ENCODE peak calls at places on chromosomes 6 and 20, in seven cellular contexts. L, N, E, O, I, A and P are unnamed samples.

GRCh38 chr6:6916598-6916997 is 191.2 kb upstream of the RREB1 start:
- DNase-seq in L (no peak), N (no peak), E (no peak), O (no peak), I (no peak), A (no peak), P (no peak)

GRCh38 chr20:61969806-61970205 is 95.9 kb downstream of the TAF4 start:
- DNase-seq in L (no peak), N (no peak), E (no peak), O (no peak), I (no peak), A (no peak), P (no peak)

GRCh38 chr6:149806127-149806526 is 56.6 kb downstream of the PCMT1 start:
- DNase-seq in L (no peak), N (no peak), E (no peak), O (no peak), I (no peak), A (peak), P (no peak)

GRCh38 chr6:21486115-21486514 is 107.4 kb upstream of the SOX4 start:
- DNase-seq in L (no peak), N (no peak), E (no peak), O (no peak), I (no peak), A (no peak), P (no peak)

GRCh38 chr6:125747589-125748533 is 1.6 kb upstream of the HEY2 start:
- DNase-seq in L (no peak), N (peak), E (peak), O (no peak), I (no peak), A (no peak), P (no peak)

GRCh38 chr6:151448623-151449022 is 3.3 kb downstream of the RMND1 start:
- DNase-seq in L (no peak), N (no peak), E (no peak), O (no peak), I (no peak), A (no peak), P (no peak)

GRCh38 chr6:109297719-109298118 is 84.5 kb downstream of the CD164 start:
- DNase-seq in L (no peak), N (no peak), E (no peak), O (no peak), I (no peak), A (no peak), P (no peak)

GRCh38 chr6:53065266-53066058 is at the start of gene FBXO9:
- DNase-seq in L (peak), N (peak), E (peak), O (peak), I (peak), A (no peak), P (no peak)

GRCh38 chr20:50904067-50904570 is 27.1 kb downstream of the ADNP start:
- DNase-seq in L (no peak), N (no peak), E (no peak), O (no peak), I (no peak), A (no peak), P (no peak)

GRCh38 chr6:75223461-75223860 is 17.6 kb upstream of the COL12A1 start:
- DNase-seq in L (no peak), N (no peak), E (no peak), O (no peak), I (no peak), A (no peak), P (no peak)

GRCh38 chr6:52724406-52725121 is 38.7 kb downstream of the GSTA2 start:
- DNase-seq in L (peak), N (peak), E (peak), O (no peak), I (peak), A (no peak), P (no peak)

GRCh38 chr6:93746892-93747291 is 327.5 kb upstream of the EPHA7 start:
- DNase-seq in L (peak), N (no peak), E (no peak), O (no peak), I (no peak), A (no peak), P (no peak)
- TF ChIP-seq CTCF in L (no peak), N (no peak), E (no peak), O (no peak), I (no peak), A (no peak), P (no peak)

GRCh38 chr6:71400852-71401251 is 112.2 kb downstream of the OGFRL1 start:
- DNase-seq in L (no peak), N (no peak), E (no peak), O (no peak), I (no peak), A (peak), P (no peak)

GRCh38 chr6:71404967-71405278 is 116.3 kb downstream of the OGFRL1 start:
- DNase-seq in L (no peak), N (no peak), E (no peak), O (no peak), I (no peak), A (no peak), P (no peak)

GRCh38 chr6:71403422-71404134 is 115.0 kb downstream of the OGFRL1 start:
- DNase-seq in L (no peak), N (no peak), E (no peak), O (no peak), I (peak), A (no peak), P (no peak)

GRCh38 chr6:71404145-71404966 is 115.7 kb downstream of the OGFRL1 start:
- DNase-seq in L (peak), N (no peak), E (no peak), O (no peak), I (peak), A (peak), P (peak)

GRCh38 chr6:71402101-71402500 is 113.5 kb downstream of the OGFRL1 start:
- DNase-seq in L (no peak), N (no peak), E (no peak), O (no peak), I (no peak), A (no peak), P (no peak)
- TF ChIP-seq CTCF in L (no peak), N (no peak), E (no peak), O (no peak), I (no peak), A (no peak), P (no peak)

GRCh38 chr6:135063926-135064325 is 9.3 kb upstream of the HBS1L start:
- DNase-seq in L (no peak), N (no peak), E (no peak), O (no peak), I (no peak), A (no peak), P (no peak)

GRCh38 chr6:135066806-135067205 is 12.2 kb upstream of the HBS1L start:
- DNase-seq in L (no peak), N (no peak), E (no peak), O (no peak), I (no peak), A (no peak), P (no peak)

GRCh38 chr6:135066397-135066796 is 11.8 kb upstream of the HBS1L start:
- DNase-seq in L (no peak), N (no peak), E (no peak), O (no peak), I (peak), A (no peak), P (no peak)

GRCh38 chr6:135064586-135064985 is 10.0 kb upstream of the HBS1L start:
- DNase-seq in L (no peak), N (no peak), E (no peak), O (no peak), I (no peak), A (no peak), P (no peak)

GRCh38 chr6:135067891-135068290 is 13.3 kb upstream of the HBS1L start:
- DNase-seq in L (no peak), N (no peak), E (no peak), O (no peak), I (no peak), A (no peak), P (no peak)
- TF ChIP-seq CTCF in L (no peak), N (no peak), E (no peak), O (no peak), I (no peak), A (no peak), P (no peak)

GRCh38 chr20:63401384-63402110 is 40.4 kb upstream of the CHRNA4 start:
- DNase-seq in L (no peak), N (no peak), E (no peak), O (no peak), I (no peak), A (no peak), P (no peak)

GRCh38 chr20:63399596-63400375 is 38.6 kb upstream of the CHRNA4 start:
- DNase-seq in L (no peak), N (no peak), E (no peak), O (no peak), I (no peak), A (no peak), P (no peak)

GRCh38 chr20:63402178-63402859 is 41.2 kb upstream of the CHRNA4 start:
- DNase-seq in L (no peak), N (no peak), E (no peak), O (no peak), I (no peak), A (no peak), P (no peak)

GRCh38 chr20:63398744-63399514 is 37.8 kb upstream of the CHRNA4 start:
- DNase-seq in L (no peak), N (no peak), E (no peak), O (no peak), I (no peak), A (no peak), P (no peak)

GRCh38 chr20:63400486-63401210 is 39.5 kb upstream of the CHRNA4 start:
- DNase-seq in L (no peak), N (no peak), E (no peak), O (no peak), I (no peak), A (no peak), P (no peak)
- TF ChIP-seq CTCF in L (no peak), N (no peak), E (no peak), O (no peak), I (no peak), A (no peak), P (no peak)